ENCODE peak calls at places on chromosomes 1 and 21, in nine cellular contexts. O, V, X, J, C, R, Z, M and N are unnamed samples. For H3K4me1, the result is how much of the 10 kb centered on the place peaks cover.

GRCh38 chr21:44931501-44932365 is 8.1 kb upstream of the SLX9 start:
- DNase-seq in X (no peak), M (no peak), V (no peak), O (no peak), R (no peak), Z (no peak), J (peak), C (no peak), N (no peak)

GRCh38 chr1:15153842-15154479 is 414 bp downstream of the TMEM51 start:
- DNase-seq in M (peak), X (no peak), O (no peak), Z (peak), V (peak), R (peak), C (peak), J (peak), N (peak)

GRCh38 chr1:199759268-199759724 is 268.2 kb upstream of the NR5A2 start:
- DNase-seq in C (no peak), Z (no peak), X (no peak), V (peak), R (peak), O (no peak), M (peak), J (no peak), N (no peak)

GRCh38 chr21:16124397-16125130 is 394.8 kb downstream of the USP25 start:
- DNase-seq in J (no peak), O (no peak), V (peak), R (peak), C (peak), Z (no peak), M (no peak), X (no peak), N (peak)

GRCh38 chr1:53541761-53542550 is 82.8 kb downstream of the DMRTB1 start:
- DNase-seq in V (peak), M (peak), C (no peak), Z (peak), X (peak), O (no peak), R (no peak), J (peak), N (peak)

GRCh38 chr1:198253668-198254067 is 96.9 kb downstream of the NEK7 start:
- DNase-seq in O (no peak), V (peak), C (no peak), R (peak), J (no peak), M (no peak), X (no peak), Z (no peak), N (peak)

GRCh38 chr1:20496241-20496661 is 10.2 kb upstream of the CAMK2N1 start:
- DNase-seq in O (no peak), V (peak), X (no peak), Z (no peak), J (no peak), R (no peak), C (no peak), M (no peak), N (no peak)

GRCh38 chr1:2556277-2557145 is at the start of gene TNFRSF14:
- DNase-seq in V (peak), R (peak), X (no peak), M (no peak), C (peak), Z (peak), J (peak), O (no peak), N (peak)

GRCh38 chr1:8342325-8342724 is 24.4 kb downstream of the SLC45A1 start:
- DNase-seq in X (no peak), C (no peak), Z (no peak), O (no peak), R (no peak), J (peak), V (peak), M (no peak), N (no peak)

GRCh38 chr1:36351222-36351977 is 28.0 kb upstream of the EVA1B start:
- DNase-seq in O (no peak), R (peak), J (peak), V (peak), X (no peak), M (peak), Z (no peak), C (peak), N (no peak)

GRCh38 chr1:207001492-207002245 is 30.9 kb downstream of the C1orf116 start:
- DNase-seq in O (no peak), M (no peak), X (no peak), Z (no peak), V (no peak), C (no peak), R (no peak), J (no peak), N (no peak)

GRCh38 chr1:2452583-2453315 is 23.3 kb upstream of the PLCH2 start:
- DNase-seq in M (no peak), X (no peak), Z (no peak), R (no peak), J (no peak), V (peak), O (no peak), C (no peak), N (no peak)

GRCh38 chr1:3650248-3651010 is 526 bp upstream of the WRAP73 start:
- DNase-seq in R (no peak), J (no peak), O (no peak), M (no peak), C (no peak), Z (no peak), V (no peak), X (no peak), N (no peak)

GRCh38 chr1:52321051-52321450 is 45.0 kb downstream of the CC2D1B start:
- DNase-seq in R (no peak), J (no peak), C (no peak), X (no peak), M (no peak), O (no peak), Z (no peak), V (no peak), N (no peak)

GRCh38 chr1:165355977-165356811 is at the start of gene LMX1A:
- DNase-seq in X (peak), J (no peak), R (no peak), M (peak), V (no peak), C (peak), Z (no peak), O (no peak), N (peak)

GRCh38 chr1:165389609-165390008 is 33.1 kb upstream of the LMX1A start:
- DNase-seq in R (no peak), J (no peak), M (no peak), V (no peak), Z (no peak), O (no peak), C (no peak), X (no peak), N (no peak)

GRCh38 chr1:197915797-197916686 is 1.1 kb upstream of the LHX9 start:
- DNase-seq in C (peak), X (no peak), J (peak), Z (peak), R (peak), V (peak), O (no peak), M (peak), N (peak)

GRCh38 chr1:119542492-119542946 is 35.5 kb downstream of the HSD3B1 start:
- DNase-seq in Z (peak), O (no peak), M (no peak), C (no peak), V (no peak), R (no peak), X (no peak), J (no peak), N (peak)

GRCh38 chr1:62962014-62962793 is 178.3 kb downstream of the ATG4C start:
- DNase-seq in J (no peak), C (no peak), Z (no peak), R (no peak), O (no peak), X (no peak), M (no peak), V (no peak), N (no peak)

GRCh38 chr1:2972011-2972878 is 49.0 kb upstream of the ACTRT2 start:
- DNase-seq in V (no peak), C (no peak), Z (no peak), O (peak), M (no peak), X (peak), J (peak), R (no peak), N (no peak)

GRCh38 chr1:40684669-40685068 is 6.8 kb upstream of the NFYC start:
- DNase-seq in X (no peak), C (no peak), O (no peak), M (no peak), Z (no peak), J (no peak), V (no peak), R (no peak), N (no peak)

GRCh38 chr1:172024516-172024915 is 183.2 kb downstream of the DNM3 start:
- DNase-seq in Z (no peak), V (no peak), C (no peak), X (no peak), J (peak), O (no peak), M (no peak), R (no peak), N (no peak)

GRCh38 chr1:12674358-12674757 is 30.5 kb downstream of the AADACL4 start:
- DNase-seq in V (no peak), M (no peak), O (no peak), X (no peak), C (no peak), R (no peak), J (no peak), Z (no peak), N (no peak)

GRCh38 chr1:205930698-205931330 is 12.4 kb downstream of the SLC26A9 start:
- DNase-seq in J (no peak), Z (peak), C (no peak), M (no peak), R (no peak), X (no peak), O (no peak), V (no peak), N (no peak)

GRCh38 chr1:175708787-175709186 is 34.6 kb downstream of the TNR start:
- DNase-seq in M (no peak), O (no peak), V (no peak), R (peak), Z (no peak), C (no peak), X (no peak), J (no peak), N (no peak)

GRCh38 chr1:196464545-196464944 is 143.7 kb downstream of the KCNT2 start:
- DNase-seq in X (no peak), C (no peak), M (no peak), Z (no peak), R (peak), V (peak), J (no peak), O (no peak), N (no peak)

GRCh38 chr1:150283260-150283659 is 906 bp downstream of the CIART start:
- DNase-seq in V (no peak), J (no peak), O (no peak), Z (no peak), C (no peak), R (no peak), M (no peak), X (no peak), N (no peak)

GRCh38 chr1:150281221-150281757 is 1.1 kb upstream of the CIART start:
- DNase-seq in J (peak), Z (peak), X (no peak), M (peak), V (peak), C (peak), R (peak), O (no peak), N (peak)

GRCh38 chr1:150280138-150280707 is 2.1 kb upstream of the CIART start:
- DNase-seq in C (no peak), O (no peak), M (no peak), J (no peak), Z (no peak), R (no peak), X (no peak), V (no peak), N (no peak)

GRCh38 chr1:150282558-150282958 is 204 bp downstream of the CIART start:
- DNase-seq in Z (no peak), R (no peak), M (no peak), X (peak), J (peak), C (no peak), O (peak), V (peak), N (no peak)

GRCh38 chr1:150281758-150282557 is at the start of gene CIART:
- DNase-seq in V (peak), Z (peak), X (peak), M (peak), R (peak), O (peak), C (peak), J (peak), N (peak)
- TF ChIP-seq POLR2A in V (peak), Z (peak), X (no peak), M (peak), R (peak), O (no peak), C (no peak), J (no peak), N (peak)

DNA sequence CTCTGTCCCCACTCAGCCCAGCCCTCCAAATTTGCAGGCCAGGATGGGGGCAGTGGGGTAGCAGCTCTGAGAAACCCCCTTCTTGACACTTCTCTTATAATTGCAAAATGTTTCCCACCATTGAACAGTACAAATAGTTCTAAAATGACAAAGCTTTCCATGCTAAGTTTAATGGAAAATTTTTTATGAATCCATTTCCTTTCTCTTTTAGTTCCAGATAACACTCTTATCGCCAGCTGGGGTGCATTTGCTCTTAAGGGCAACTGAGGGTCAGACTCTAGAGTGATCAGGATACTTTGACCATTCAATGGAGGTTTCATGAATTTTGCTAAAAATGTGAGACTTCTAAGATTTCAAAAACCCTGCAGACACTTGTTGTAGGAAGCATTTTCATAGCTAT is 29.9 kb downstream of the PIK3C2B start:
- DNase-seq in R (peak), M (no peak), V (no peak), X (no peak), J (no peak), Z (no peak), O (no peak), C (no peak), N (no peak)
- H3K4me1 ChIP-seq in R (half or more), M (under half), V (under half), X (half or more), J (half or more), Z (under half), O (under half), C (under half), N (under half)

DNA sequence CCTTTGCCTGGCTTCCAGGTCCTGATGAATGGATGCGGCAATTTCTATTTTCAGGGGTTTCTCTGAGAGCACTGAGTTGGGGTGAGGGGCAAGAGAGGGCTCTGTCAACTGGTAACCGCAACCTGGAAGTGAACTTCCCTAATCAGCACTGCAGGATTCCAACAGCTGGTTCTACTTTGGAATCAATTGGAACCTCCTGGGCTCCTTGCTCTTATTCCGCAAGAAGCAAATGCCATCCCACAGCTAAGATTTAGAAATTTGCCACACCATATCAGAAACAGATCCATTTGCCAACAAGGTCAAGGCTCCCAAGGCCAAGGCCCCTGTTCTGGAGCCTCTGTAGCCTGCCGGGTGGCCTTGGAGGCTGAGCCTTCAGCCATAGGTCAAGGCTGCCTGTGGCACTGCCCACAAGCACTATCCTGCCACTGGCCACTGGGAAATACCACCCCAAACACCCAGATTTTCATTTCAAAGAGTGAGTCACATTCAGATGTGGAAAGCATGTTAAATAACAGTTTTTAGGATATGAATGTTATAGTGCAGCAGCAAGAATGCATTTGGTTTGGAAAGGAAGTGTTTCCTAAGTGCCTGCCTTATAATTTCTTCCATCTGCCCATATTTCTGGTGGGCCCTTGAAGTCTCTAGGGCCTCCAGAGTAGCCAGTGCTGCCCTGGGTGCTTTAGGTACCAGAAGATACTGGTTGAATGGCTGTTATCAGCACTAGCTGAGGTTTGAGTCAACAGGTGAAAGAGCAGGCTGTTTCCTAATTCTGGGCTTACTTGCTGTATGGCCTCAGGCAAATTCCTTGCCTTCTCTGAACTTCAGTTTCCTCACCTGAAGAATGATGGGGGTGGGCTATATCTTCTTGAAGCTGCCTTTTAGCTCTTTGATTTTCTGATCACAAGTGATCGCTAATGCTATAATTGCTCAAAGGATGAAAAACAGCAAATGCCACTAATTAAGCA is 56.3 kb upstream of the JUN start:
- DNase-seq in V (peak), J (no peak), X (no peak), R (peak), M (no peak), Z (no peak), C (no peak), O (no peak), N (peak)
- H3K27ac ChIP-seq in V (no peak), J (no peak), X (no peak), R (no peak), M (no peak), Z (no peak), C (no peak), O (no peak), N (no peak)

GRCh38 chr1:54556110-54556509 is 8.1 kb downstream of the ACOT11 start:
- DNase-seq in R (no peak), M (no peak), V (no peak), C (no peak), X (no peak), Z (no peak), O (no peak), J (no peak), N (no peak)

GRCh38 chr1:54558434-54559030 is 10.5 kb downstream of the ACOT11 start:
- DNase-seq in Z (no peak), M (no peak), J (peak), R (no peak), V (no peak), X (no peak), O (no peak), C (peak), N (no peak)

GRCh38 chr1:54559111-54559548 is 11.1 kb downstream of the ACOT11 start:
- DNase-seq in J (peak), C (no peak), X (no peak), R (no peak), V (no peak), Z (no peak), O (no peak), M (no peak), N (no peak)

GRCh38 chr1:54559771-54560231 is 11.8 kb downstream of the ACOT11 start:
- DNase-seq in J (peak), C (no peak), Z (no peak), R (no peak), O (no peak), M (no peak), V (no peak), X (no peak), N (peak)

DNA sequence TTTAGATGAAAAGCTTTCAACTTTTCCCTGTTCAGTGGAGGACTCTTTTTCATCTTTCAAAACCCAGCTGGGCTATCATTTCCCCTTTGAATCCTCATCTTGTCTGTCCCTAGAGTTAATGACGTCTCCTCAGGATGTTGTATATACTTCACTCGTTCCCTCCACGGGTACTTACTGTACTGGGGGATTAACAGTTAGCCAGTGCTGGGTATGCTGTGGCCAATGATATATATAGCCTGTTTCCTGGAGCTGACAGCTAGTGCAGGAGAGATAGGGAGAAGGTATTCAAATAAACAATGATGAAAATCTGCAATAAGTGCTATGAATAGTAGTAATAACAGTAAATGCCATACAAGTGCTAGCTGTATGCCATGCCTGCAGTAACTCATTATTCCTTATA is 9.9 kb downstream of the ACOT11 start:
- DNase-seq in J (no peak), V (peak), R (peak), O (no peak), X (no peak), C (no peak), M (no peak), Z (no peak), N (peak)
- TF ChIP-seq POLR2A in J (no peak), V (no peak), R (no peak), O (no peak), X (no peak), C (no peak), M (no peak), Z (no peak), N (no peak)

DNA sequence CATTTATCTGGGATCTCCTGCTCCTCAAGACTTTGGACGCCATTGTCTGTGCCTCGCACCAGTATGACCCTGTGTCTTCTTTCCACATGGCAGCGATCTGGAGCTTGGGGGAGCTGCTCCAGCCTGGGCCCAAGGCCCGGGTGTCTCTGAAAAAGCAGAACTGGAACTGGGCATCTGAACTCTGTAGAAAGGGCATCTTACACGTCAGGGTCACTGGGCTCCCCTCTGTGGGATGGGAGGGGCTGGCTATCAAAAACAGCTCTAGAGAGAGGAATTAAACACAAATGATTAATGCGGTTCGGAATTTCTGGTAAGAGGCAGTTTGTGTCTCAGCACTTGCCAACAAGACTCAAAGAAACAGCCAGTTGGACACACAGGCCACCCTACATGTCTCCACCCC is 16.1 kb downstream of the FCRL1 start:
- DNase-seq in J (no peak), V (no peak), O (no peak), C (no peak), R (no peak), X (no peak), Z (peak), M (no peak), N (no peak)
- H3K4me1 ChIP-seq in J (under half), V (under half), O (under half), C (under half), R (under half), X (under half), Z (under half), M (under half), N (under half)

DNA sequence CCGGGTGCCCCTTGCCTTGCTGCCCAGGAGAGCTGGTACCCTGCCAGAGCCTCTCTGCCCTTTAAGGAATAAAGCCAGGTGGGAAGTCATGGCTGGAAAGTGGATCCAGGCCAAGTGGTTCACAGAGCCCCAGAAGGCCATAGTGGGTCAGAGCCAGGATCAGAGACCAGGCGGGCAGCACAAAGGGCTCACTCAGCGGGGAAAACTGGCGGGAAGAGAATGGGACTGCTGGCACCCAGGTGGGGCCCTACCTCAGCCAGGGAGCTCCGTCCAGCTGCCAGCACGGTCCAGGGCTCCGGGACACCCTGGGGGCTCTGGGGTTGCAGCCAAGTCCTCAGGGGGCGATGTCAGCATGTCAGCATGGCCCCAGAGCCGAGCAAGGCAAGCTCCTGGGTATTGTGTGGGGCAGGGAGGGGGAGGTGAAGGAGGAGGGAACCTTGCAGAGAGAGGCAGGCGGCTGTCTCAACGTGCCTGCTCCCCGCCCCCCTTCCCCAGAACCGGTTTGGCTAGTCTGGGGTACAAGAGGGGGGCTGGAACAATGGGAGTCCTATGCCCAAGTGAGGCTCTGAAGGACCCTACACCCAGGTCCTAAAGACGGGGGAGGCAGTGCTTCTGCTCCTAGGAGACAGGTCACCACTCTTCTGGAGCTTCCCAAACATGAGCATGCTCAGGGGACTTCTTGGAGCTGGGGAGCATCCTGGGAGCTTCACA is at the start of gene ARHGEF19:
- DNase-seq in C (peak), O (peak), J (no peak), M (no peak), V (no peak), Z (peak), R (no peak), X (no peak), N (no peak)
- H3K27ac ChIP-seq in C (peak), O (peak), J (no peak), M (no peak), V (no peak), Z (peak), R (no peak), X (peak), N (no peak)